ENCODE peak calls at places on chromosomes 7 and 10, in five cellular contexts. C, U, X, P and S are unnamed samples.

GRCh38 chr10:96655577-96656213 is 64.6 kb downstream of the PIK3AP1 start:
- DNase-seq in P (no peak), C (no peak), X (no peak), U (no peak), S (no peak)

GRCh38 chr7:158689500-158689899 is 15.1 kb downstream of the NCAPG2 start:
- DNase-seq in C (no peak), X (no peak), P (no peak), U (no peak), S (no peak)

GRCh38 chr7:92306153-92306552 is 60.4 kb downstream of the ANKIB1 start:
- DNase-seq in P (no peak), X (no peak), C (peak), U (no peak), S (no peak)

GRCh38 chr10:93060887-93061593 is 442 bp downstream of the CYP26C1 start:
- DNase-seq in P (no peak), U (peak), X (no peak), C (no peak), S (no peak)

GRCh38 chr10:88238515-88238914 is 344.6 kb downstream of the RNLS start:
- DNase-seq in U (no peak), P (no peak), X (no peak), C (no peak), S (no peak)

GRCh38 chr7:41641006-41641714 is 61.7 kb downstream of the INHBA start:
- DNase-seq in C (peak), P (no peak), X (no peak), U (no peak), S (no peak)

GRCh38 chr7:116159711-116160110 is 50.6 kb upstream of the TES start:
- DNase-seq in X (no peak), P (no peak), C (no peak), U (no peak), S (no peak)

GRCh38 chr7:36048141-36048901 is 104.7 kb upstream of the EEPD1 start:
- DNase-seq in U (no peak), X (no peak), C (peak), P (peak), S (no peak)

GRCh38 chr7:26857534-26858228 is 6.7 kb downstream of the SKAP2 start:
- DNase-seq in C (peak), P (peak), X (peak), U (peak), S (peak)

GRCh38 chr7:18866359-18867036 is 250.9 kb downstream of the TWIST1 start:
- DNase-seq in U (no peak), X (no peak), P (peak), C (peak), S (no peak)

GRCh38 chr10:70053212-70053895 is 708 bp downstream of the MACROH2A2 start:
- DNase-seq in X (peak), C (no peak), U (peak), P (peak), S (peak)

GRCh38 chr10:126476256-126476655 is 88.0 kb upstream of the ADAM12 start:
- DNase-seq in U (peak), P (peak), X (peak), C (no peak), S (no peak)

GRCh38 chr7:5320802-5321396 is 38.2 kb downstream of the SLC29A4 start:
- DNase-seq in P (no peak), U (no peak), X (no peak), C (no peak), S (no peak)

GRCh38 chr10:11131112-11131639 is 113.5 kb downstream of the CELF2 start:
- DNase-seq in U (no peak), C (no peak), P (no peak), X (no peak), S (no peak)

GRCh38 chr10:47368431-47369180 is 15.5 kb downstream of the ZNF488 start:
- DNase-seq in P (no peak), U (peak), C (no peak), X (no peak), S (no peak)

GRCh38 chr10:63083904-63084689 is 49.0 kb upstream of the NRBF2 start:
- DNase-seq in X (no peak), U (peak), P (peak), C (peak), S (peak)

GRCh38 chr7:155069992-155070827 is at the start of gene HTR5A:
- DNase-seq in U (peak), X (peak), C (peak), P (peak), S (peak)

GRCh38 chr7:100801833-100802568 is 25.3 kb downstream of the EPHB4 start:
- DNase-seq in U (peak), C (peak), X (peak), P (peak), S (no peak)

GRCh38 chr7:82441916-82442478 is 1.6 kb downstream of the CACNA2D1 start:
- DNase-seq in P (peak), U (no peak), X (no peak), C (peak), S (no peak)

GRCh38 chr7:116824449-116824848 is 37.9 kb upstream of the CAPZA2 start:
- DNase-seq in P (no peak), U (no peak), C (no peak), X (no peak), S (no peak)

GRCh38 chr7:18330563-18330962 is 165.0 kb upstream of the HDAC9 start:
- DNase-seq in P (no peak), U (no peak), C (no peak), X (no peak), S (no peak)

GRCh38 chr10:111511751-111512150 is 434.9 kb downstream of the ADRA2A start:
- DNase-seq in C (no peak), U (no peak), P (no peak), X (no peak), S (peak)

GRCh38 chr7:137715546-137715945 is 131.2 kb downstream of the DGKI start:
- DNase-seq in U (no peak), P (no peak), X (no peak), C (peak), S (no peak)

GRCh38 chr7:87933605-87933952 is 472 bp upstream of the ADAM22 start:
- DNase-seq in X (no peak), C (no peak), P (no peak), U (no peak), S (no peak)

GRCh38 chr7:36970551-36971514 is 246.5 kb upstream of the AOAH start:
- DNase-seq in X (no peak), U (no peak), P (no peak), C (no peak), S (no peak)

GRCh38 chr10:10489765-10490164 is 527.9 kb upstream of the CELF2 start:
- DNase-seq in P (no peak), C (peak), U (no peak), X (no peak), S (no peak)

GRCh38 chr10:93701903-93702277 is 502 bp downstream of the FRA10AC1 start:
- DNase-seq in P (peak), X (no peak), U (no peak), C (peak), S (no peak)

GRCh38 chr10:86848747-86849146 is 92.3 kb downstream of the BMPR1A start:
- DNase-seq in C (no peak), X (no peak), P (no peak), U (no peak), S (no peak)

GRCh38 chr7:8065356-8065813 is 96.8 kb downstream of the GLCCI1 start:
- DNase-seq in P (peak), U (no peak), C (peak), X (no peak), S (no peak)

GRCh38 chr10:96576277-96576980 is 10.4 kb downstream of the TM9SF3 start:
- DNase-seq in C (no peak), X (no peak), U (no peak), P (no peak), S (no peak)

GRCh38 chr7:11228515-11228914 is 254.8 kb downstream of the PHF14 start:
- DNase-seq in P (peak), U (no peak), C (no peak), X (no peak), S (no peak)

GRCh38 chr10:8052344-8052969 is 2.0 kb upstream of the GATA3 start:
- DNase-seq in C (no peak), U (no peak), X (no peak), P (peak), S (peak)

GRCh38 chr10:8174762-8175161 is 120.3 kb downstream of the GATA3 start:
- DNase-seq in P (no peak), U (peak), X (no peak), C (no peak), S (no peak)

GRCh38 chr7:142933092-142933475 is 462 bp downstream of the TRPV5 start:
- DNase-seq in C (no peak), P (no peak), X (no peak), U (no peak), S (no peak)

GRCh38 chr10:55476129-55476528 is 675.1 kb upstream of the PCDH15 start:
- DNase-seq in X (no peak), P (peak), U (no peak), C (no peak), S (no peak)

GRCh38 chr10:132175907-132176581 is 10.7 kb upstream of the DPYSL4 start:
- DNase-seq in C (no peak), U (peak), P (no peak), X (no peak), S (no peak)

GRCh38 chr10:20740128-20740527 is 157.0 kb downstream of the NEBL start:
- DNase-seq in U (no peak), P (no peak), C (no peak), X (no peak), S (no peak)

GRCh38 chr7:127755529-127755928 is 103.5 kb downstream of the SND1 start:
- DNase-seq in X (no peak), U (no peak), P (no peak), C (no peak), S (no peak)

GRCh38 chr10:117373848-117374505 is 1.3 kb downstream of the PDZD8 start:
- DNase-seq in C (peak), X (no peak), P (peak), U (peak), S (peak)
- H3K27ac ChIP-seq in C (peak), X (no peak), P (no peak), U (no peak), S (no peak)

DNA sequence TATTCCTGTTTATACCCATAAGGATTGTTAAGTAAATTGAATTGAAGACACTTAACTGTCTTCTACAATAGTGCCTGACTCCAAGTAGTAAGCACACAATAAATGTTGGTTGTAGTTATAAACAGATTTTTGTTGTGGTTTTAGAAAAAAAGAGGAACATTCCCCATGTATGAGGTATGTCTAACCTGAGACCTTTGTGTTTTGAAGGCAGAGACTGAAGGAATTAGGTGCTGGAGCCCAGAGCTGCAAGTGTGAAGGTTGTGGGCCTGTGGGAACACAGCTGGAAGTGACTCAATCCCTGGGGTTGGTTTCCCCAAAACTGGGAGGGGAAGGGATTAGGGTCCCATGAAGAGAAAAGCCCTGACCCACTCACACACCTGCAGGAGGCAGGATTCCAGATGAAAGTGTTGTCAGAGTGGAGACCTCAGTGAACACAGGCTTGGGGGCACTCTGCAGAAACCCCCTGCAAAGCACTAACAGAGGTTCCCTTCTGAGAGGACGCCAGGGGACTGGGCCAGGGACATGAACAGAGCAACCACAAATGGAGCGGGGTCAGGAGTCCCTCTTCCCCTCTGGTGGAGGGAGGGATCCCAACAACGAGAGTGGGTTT is 265.1 kb upstream of the KLF14 start:
- DNase-seq in X (peak), P (peak), U (no peak), C (peak), S (no peak)
- H2BK5ac ChIP-seq in X (no peak), P (no peak), U (no peak), C (no peak), S (no peak)

DNA sequence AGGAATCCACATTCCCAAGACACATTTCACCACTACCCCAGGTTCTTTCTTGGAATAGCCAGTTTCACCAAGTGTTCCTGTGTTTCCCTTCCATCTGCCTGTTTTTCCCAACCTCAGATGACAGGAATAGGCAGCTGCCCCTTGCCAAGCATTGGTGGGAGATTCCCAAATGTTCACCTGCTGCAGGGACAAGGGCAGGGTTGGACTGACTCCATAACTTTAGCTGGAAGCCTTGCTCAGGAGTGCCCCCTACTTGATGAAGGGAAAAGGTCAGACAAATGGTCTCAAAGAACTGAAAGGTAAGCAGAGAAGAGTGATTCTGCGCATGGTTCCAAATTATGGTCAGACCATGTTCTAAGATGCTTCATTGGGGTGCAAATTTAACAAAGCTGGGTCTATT is 45.1 kb upstream of the LYZL1 start:
- DNase-seq in C (no peak), X (peak), P (no peak), U (peak), S (no peak)
- H3K14ac ChIP-seq in C (no peak), X (no peak), P (no peak), U (no peak), S (no peak)

DNA sequence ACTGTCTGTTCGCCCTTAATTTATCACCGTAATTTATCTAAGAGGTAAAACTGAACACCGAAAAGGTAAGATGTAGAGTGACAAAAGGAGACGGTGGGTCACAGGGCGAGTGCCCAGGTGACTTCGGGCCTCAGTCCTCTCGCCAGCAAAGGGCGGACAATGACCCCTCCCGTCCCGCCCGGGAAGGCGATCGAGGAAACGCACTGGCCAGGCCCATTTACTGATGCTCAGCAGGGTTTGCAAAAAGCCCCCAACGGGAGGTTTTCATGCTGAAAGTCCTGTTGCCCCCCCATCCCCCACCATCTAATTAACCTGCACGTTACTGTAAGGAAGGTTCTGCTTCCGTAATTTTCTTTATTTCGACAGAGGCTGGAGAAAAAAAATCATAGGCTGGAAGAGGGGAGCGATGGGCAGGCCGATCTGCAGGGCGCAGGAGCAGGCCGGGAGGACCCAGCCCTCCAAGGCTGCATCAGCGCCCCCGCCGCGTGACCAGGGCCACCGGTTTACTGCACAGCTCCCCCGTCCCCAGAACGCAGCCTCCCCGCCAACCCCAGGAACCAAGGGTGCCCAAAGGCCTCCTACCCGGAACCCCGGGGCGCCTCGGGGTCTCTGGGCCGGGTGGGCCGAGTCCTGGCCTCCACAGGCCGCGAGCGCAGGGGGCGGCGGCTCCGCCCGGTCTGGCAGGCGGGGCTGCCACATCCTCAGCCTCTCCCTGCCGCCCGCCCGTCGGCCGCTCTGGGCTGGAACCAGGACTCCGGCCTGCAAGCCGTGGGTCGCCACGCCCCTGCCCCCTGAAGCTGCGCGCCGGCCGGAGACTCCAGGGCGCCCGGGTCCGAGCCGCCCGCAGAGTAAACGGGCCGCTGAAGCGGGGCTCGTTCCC is 637 bp downstream of the OAT start:
- DNase-seq in P (peak), C (peak), U (peak), X (peak), S (peak)
- H3K27ac ChIP-seq in P (peak), C (peak), U (no peak), X (no peak), S (no peak)

GRCh38 chr7:80721880-80722595 is 83.6 kb downstream of the CD36 start:
- DNase-seq in C (peak), U (no peak), X (no peak), P (peak), S (no peak)
- H2BK5ac ChIP-seq in C (peak), U (no peak), X (peak), P (peak), S (no peak)

DNA sequence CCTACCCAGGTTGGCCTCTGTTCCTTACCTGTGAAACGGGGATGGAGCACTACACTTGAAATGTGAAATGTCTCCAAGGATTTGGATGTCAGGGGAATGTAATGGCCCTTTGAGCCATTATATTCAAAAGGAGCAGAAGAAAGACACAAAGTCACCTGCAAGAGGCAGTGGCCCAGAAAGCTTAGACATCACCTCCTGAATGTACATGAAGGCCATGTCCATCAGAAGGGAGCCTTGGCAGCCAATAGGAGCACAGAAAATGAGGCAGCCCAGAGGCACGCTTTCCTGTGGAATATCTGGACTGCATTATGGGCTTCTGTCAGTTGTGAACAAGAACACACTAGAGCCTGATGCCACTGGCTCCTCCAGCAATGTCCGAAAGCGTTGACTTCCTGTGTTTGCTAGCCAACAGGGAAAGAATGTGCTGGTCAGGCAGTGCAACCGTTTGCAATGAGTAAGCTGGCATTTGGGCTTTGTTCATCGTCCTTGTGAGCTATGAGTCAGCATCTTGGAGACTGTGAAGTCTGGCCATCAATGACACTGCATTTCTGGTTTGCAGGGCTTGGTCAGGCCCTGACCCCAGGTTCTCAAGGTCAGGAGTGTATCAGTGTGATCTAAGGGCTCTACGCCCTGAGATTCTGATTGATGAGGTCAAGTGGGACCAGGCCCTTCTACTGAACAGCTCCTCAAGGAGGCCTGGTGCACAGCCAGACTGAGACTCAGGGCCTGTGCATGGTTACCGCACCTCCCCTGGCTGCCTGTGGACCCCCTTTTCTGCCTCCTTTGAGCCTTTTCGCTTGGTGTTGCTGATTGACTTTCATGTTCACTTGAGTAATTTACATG is 222.4 kb downstream of the RPS24 start:
- DNase-seq in X (no peak), C (peak), U (no peak), P (peak), S (no peak)
- H3K14ac ChIP-seq in X (no peak), C (peak), U (no peak), P (no peak), S (no peak)

GRCh38 chr7:149266451-149266850 is 4.5 kb downstream of the ZNF783 start:
- DNase-seq in X (no peak), P (no peak), C (no peak), U (no peak), S (no peak)
- H3K27ac ChIP-seq in X (no peak), P (no peak), C (no peak), U (no peak), S (no peak)

GRCh38 chr7:22709857-22710256 is 17.1 kb upstream of the IL6 start:
- DNase-seq in X (no peak), C (no peak), P (no peak), U (no peak), S (no peak)
- H2BK5ac ChIP-seq in X (peak), C (no peak), P (no peak), U (peak), S (no peak)